ENCODE peak calls at places on chromosome 12, in four cellular contexts. B is GM12878, W is right lobe of liver, T is suprapubic skin. R is an unnamed sample.

GRCh38 chr12:51868821-51869489 is 18.9 kb upstream of the ANKRD33 start:
- DNase-seq in B (no peak), W (peak; percentile 17), T (peak; percentile 65), R (no peak)

GRCh38 chr12:129073157-129073915 is 220.1 kb downstream of the GLT1D1 start:
- DNase-seq in B (no peak), W (no peak), T (no peak), R (peak; percentile 68)

GRCh38 chr12:131090254-131091210 is 136.8 kb downstream of the ADGRD1 start:
- DNase-seq in B (no peak), W (peak; percentile 26), T (no peak), R (peak; percentile 1)

GRCh38 chr12:104426926-104427546 is 29.7 kb upstream of the CHST11 start:
- DNase-seq in B (no peak), W (no peak), T (no peak), R (no peak)

GRCh38 chr12:65949009-65949623 is 124.8 kb downstream of the HMGA2 start:
- DNase-seq in B (no peak), W (no peak), T (no peak), R (no peak)

GRCh38 chr12:113241191-113242017 is 20.1 kb downstream of the TPCN1 start:
- DNase-seq in B (no peak), W (no peak), T (peak; percentile 62), R (peak; percentile 94)

GRCh38 chr12:108447168-108447840 is 67.8 kb upstream of the FICD start:
- DNase-seq in B (no peak), W (no peak), T (no peak), R (no peak)

GRCh38 chr12:24608637-24609285 is 340.1 kb downstream of the BCAT1 start:
- DNase-seq in B (no peak), W (no peak), T (no peak), R (no peak)

GRCh38 chr12:20451759-20452158 is 83.4 kb downstream of the PDE3A start:
- DNase-seq in B (no peak), W (no peak), T (no peak), R (no peak)

GRCh38 chr12:93572712-93573551 is 457 bp downstream of the SOCS2 start:
- DNase-seq in B (no peak), W (peak; percentile 61), T (peak; percentile 69), R (peak; percentile 14)

GRCh38 chr12:117461732-117462131 is 100.3 kb upstream of the NOS1 start:
- DNase-seq in B (no peak), W (no peak), T (no peak), R (no peak)

GRCh38 chr12:64678248-64678647 is 68.0 kb downstream of the RASSF3 start:
- DNase-seq in B (no peak), W (no peak), T (no peak), R (no peak)

GRCh38 chr12:15532364-15532977 is 210.2 kb downstream of the PTPRO start:
- DNase-seq in B (peak; percentile 36), W (no peak), T (no peak), R (peak; percentile 26)

GRCh38 chr12:71642264-71642663 is 21.4 kb downstream of the ZFC3H1 start:
- DNase-seq in B (no peak), W (no peak), T (no peak), R (no peak)

GRCh38 chr12:132566551-132567131 is 43.7 kb downstream of the LRCOL1 start:
- DNase-seq in B (no peak), W (no peak), T (no peak), R (peak; percentile 84)

GRCh38 chr12:14795028-14795448 is 8.2 kb downstream of the WBP11 start:
- DNase-seq in B (no peak), W (no peak), T (no peak), R (no peak)

GRCh38 chr12:12443482-12443881 is 86.6 kb downstream of the BORCS5 start:
- DNase-seq in B (no peak), W (peak; percentile 66), T (no peak), R (peak; percentile 41)

GRCh38 chr12:12439636-12440035 is 82.8 kb downstream of the BORCS5 start:
- DNase-seq in B (no peak), W (peak; percentile 79), T (no peak), R (no peak)

GRCh38 chr12:12442548-12443071 is 85.7 kb downstream of the BORCS5 start:
- DNase-seq in B (no peak), W (no peak), T (no peak), R (no peak)

GRCh38 chr12:12441051-12441807 is 84.4 kb downstream of the BORCS5 start:
- DNase-seq in B (no peak), W (no peak), T (no peak), R (no peak)

GRCh38 chr12:12441891-12442461 is 85.1 kb downstream of the BORCS5 start:
- DNase-seq in B (no peak), W (no peak), T (no peak), R (no peak)
- TF ChIP-seq POLR2A in B (no peak), W (peak; percentile 14), T (no peak), R (no peak)

DNA sequence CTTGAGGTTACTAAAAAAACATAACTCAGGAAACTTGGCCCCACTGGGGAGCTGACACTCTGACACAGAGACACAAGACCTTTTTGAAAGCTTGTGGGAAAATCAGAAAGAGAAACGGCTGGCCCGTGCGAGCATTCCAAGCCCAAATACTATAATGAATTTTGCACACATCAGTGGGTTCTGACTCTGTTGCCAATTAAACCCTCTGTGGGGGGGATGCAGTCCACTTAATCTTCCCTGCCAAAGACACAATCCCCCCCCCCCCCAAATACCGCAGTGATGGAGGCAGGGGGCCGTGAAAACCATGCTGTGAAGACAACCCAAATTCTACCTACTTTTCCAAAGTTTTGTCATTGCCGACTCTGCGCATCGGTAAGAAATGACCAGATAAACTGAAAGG is 80.8 kb upstream of the FZD10 start:
- DNase-seq in B (no peak), W (no peak), T (no peak), R (no peak)
- H3K36me3 ChIP-seq in B (no peaks in the 10 kb centered on the region), W (no peaks in the 10 kb centered on the region), T (no peaks in the 10 kb centered on the region), R (no peaks in the 10 kb centered on the region)

GRCh38 chr12:7092229-7092985 is at the start of gene C1R:
- DNase-seq in B (no peak), W (peak; percentile 90), T (peak; percentile 90), R (peak; percentile 79)
- TF ChIP-seq POLR2A in B (no peak), W (peak; percentile 58), T (no peak), R (no peak)

GRCh38 chr12:46369474-46370379 is 2.8 kb downstream of the SLC38A2 start:
- DNase-seq in B (no peak), W (no peak), T (no peak), R (no peak)

GRCh38 chr12:46370380-46370734 is 2.2 kb downstream of the SLC38A2 start:
- DNase-seq in B (no peak), W (no peak), T (no peak), R (no peak)

GRCh38 chr12:46372131-46372851 is at the start of gene SLC38A2:
- DNase-seq in B (no peak), W (peak; percentile 99), T (peak; percentile 98), R (peak; percentile 98)

GRCh38 chr12:46371718-46372130 is 849 bp downstream of the SLC38A2 start:
- DNase-seq in B (no peak), W (peak; percentile 87), T (peak; percentile 90), R (peak; percentile 74)

GRCh38 chr12:46370792-46371717 is 1.5 kb downstream of the SLC38A2 start:
- DNase-seq in B (no peak), W (peak; percentile 93), T (peak; percentile 95), R (peak; percentile 93)
- H3K36me3 ChIP-seq in B (peaks cover 31% of the 10 kb centered on the region), W (peaks cover 51% of the 10 kb centered on the region), T (peaks cover 50% of the 10 kb centered on the region), R (peaks cover 48% of the 10 kb centered on the region)

GRCh38 chr12:123532021-123532420 is 1.5 kb downstream of the RILPL1 start:
- DNase-seq in B (peak; percentile 9), W (no peak), T (no peak), R (no peak)

GRCh38 chr12:123530683-123531082 is 2.8 kb downstream of the RILPL1 start:
- DNase-seq in B (no peak), W (no peak), T (no peak), R (no peak)

GRCh38 chr12:123531091-123531490 is 2.4 kb downstream of the RILPL1 start:
- DNase-seq in B (no peak), W (no peak), T (no peak), R (peak; percentile 54)

GRCh38 chr12:123532808-123533649 is 490 bp downstream of the RILPL1 start:
- DNase-seq in B (no peak), W (peak; percentile 76), T (peak; percentile 74), R (peak; percentile 51)

DNA sequence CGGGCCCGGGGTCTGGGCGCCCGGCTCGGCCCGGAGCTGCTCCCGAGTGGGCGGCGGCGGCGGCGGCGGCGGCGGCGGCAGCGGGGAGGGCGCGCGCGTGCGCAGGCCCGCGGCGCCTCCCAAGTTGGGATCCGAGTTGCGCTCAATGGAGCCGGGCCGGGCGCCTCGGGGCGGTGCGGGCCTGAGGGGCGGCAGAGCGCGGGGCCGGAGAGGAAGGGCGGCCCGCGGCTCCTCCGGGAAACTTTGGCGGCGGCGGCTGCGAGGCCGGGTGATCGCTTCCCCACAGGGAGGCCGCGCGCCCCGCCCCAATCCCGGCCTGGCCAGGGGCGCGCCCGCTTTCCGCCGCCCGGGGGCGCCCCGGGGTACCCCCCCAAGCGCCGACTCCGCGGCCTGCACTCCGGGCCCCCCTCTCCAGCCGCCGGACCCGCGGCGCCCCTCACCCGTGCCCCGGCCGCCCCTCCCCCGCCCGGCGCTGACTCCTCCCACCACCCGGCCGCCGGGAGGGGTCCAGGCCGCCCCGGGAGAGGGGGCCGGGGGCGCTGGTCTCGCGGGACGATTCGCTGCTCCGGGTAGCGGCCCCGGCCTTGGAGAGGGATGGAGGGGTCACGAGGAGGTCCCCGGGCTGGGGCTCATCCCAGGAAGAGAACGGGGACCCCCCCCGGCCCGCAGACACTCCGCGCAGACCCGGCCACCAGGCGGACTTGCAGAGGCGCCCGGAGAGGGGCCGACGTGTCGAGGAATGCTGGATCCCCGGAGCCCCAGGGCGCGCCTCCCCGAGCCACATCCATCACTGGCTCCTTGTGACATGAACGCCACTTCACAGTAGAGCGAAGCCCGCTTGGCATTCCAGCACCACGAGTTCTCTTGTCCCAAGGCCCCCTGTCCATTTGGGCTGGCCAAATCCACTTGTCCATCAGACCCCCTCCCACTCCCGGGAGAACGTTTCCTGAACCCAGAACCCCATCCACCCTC is at the start of gene RILPL1:
- DNase-seq in B (no peak), W (peak; percentile 64), T (peak; percentile 79), R (peak; percentile 67)
- TF ChIP-seq POLR2A in B (no peak), W (no peak), T (no peak), R (no peak)

DNA sequence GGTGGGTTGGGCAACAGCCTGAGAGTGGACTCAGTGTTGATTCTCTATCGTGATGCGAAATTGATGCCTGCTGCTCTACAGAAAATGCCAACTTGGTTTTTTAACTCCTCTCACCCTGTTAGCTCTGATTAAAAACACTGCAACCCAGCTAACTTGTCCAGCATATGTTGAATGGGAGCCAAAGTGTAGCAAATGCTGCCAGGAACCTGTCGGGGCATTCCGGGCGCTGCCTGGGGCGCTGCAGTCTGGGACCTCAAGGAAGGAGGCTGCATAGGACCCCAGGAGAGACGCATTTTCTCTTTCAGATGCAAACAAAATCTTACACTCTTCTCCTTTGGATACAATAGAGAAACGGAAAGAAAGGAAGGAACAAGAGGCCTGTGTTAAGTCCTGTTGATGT is 3.9 kb downstream of the B3GNT4 start:
- DNase-seq in B (no peak), W (no peak), T (peak; percentile 15), R (no peak)
- H3K36me3 ChIP-seq in B (peaks cover 10% of the 10 kb centered on the region), W (peaks cover 53% of the 10 kb centered on the region), T (peaks cover 49% of the 10 kb centered on the region), R (peaks cover 52% of the 10 kb centered on the region)

DNA sequence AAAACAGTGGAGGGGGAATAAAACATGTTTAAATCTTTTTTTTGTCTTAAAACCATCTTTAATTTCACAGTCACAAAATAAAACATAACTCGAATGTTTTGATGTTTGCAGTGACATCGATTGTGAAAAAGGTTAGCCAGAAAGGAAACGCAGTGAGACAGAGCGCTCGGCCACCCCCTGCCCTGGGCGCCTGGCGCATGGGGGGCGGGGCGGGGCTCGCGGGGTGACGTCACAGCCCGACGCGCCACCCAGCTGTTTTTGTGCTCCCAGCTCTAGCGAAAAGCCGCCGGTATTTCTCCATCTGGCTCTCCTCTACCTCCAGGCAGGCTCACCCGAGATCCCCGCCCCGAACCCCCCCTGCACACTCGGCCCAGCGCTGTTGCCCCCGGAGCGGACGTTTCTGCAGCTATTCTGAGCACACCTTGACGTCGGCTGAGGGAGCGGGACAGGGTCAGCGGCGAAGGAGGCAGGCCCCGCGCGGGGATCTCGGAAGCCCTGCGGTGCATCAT is at the start of gene GABARAPL1:
- DNase-seq in B (no peak), W (peak; percentile 91), T (peak; percentile 93), R (peak; percentile 81)
- TF ChIP-seq POLR2A in B (no peak), W (peak; percentile 63), T (peak; percentile 55), R (peak; percentile 67)

R was measured in thyroid gland.